ENCODE peak calls at places on chromosomes 1 and 21, in nine cellular contexts. T, D, C, Y, E, U, N, X and M are unnamed samples.

GRCh38 chr1:119364640-119365039 is 3.9 kb upstream of the HAO2 start:
- DNase-seq in T (no peak), D (no peak), C (peak; percentile 3), Y (peak; percentile 63), E (no peak), U (no peak), N (no peak), X (peak; percentile 44), M (no peak)

GRCh38 chr1:36284061-36284460 is 22.1 kb upstream of the SH3D21 start:
- DNase-seq in T (no peak), D (no peak), C (no peak), Y (peak; percentile 12), E (no peak), U (no peak), N (no peak), X (peak; percentile 19), M (no peak)

GRCh38 chr1:9086060-9086459 is 16.6 kb upstream of the SLC2A5 start:
- DNase-seq in T (no peak), D (no peak), C (peak; percentile 83), Y (no peak), E (no peak), U (no peak), N (no peak), X (no peak), M (no peak)

GRCh38 chr21:38422067-38422466 is 76.2 kb downstream of the ERG start:
- DNase-seq in T (no peak), D (no peak), C (no peak), Y (no peak), E (no peak), U (no peak), N (no peak), X (no peak), M (no peak)

GRCh38 chr1:230827081-230827681 is 41.1 kb downstream of the C1orf198 start:
- DNase-seq in T (no peak), D (peak; percentile 34), C (peak; percentile 83), Y (peak; percentile 87), E (no peak), U (no peak), N (no peak), X (no peak), M (no peak)

GRCh38 chr1:203628185-203628996 is 1.8 kb downstream of the ATP2B4 start:
- DNase-seq in T (no peak), D (peak; percentile 58), C (peak; percentile 71), Y (peak; percentile 81), E (no peak), U (no peak), N (no peak), X (peak; percentile 45), M (no peak)

GRCh38 chr1:160354388-160354985 is 11.3 kb downstream of the NCSTN start:
- DNase-seq in T (no peak), D (no peak), C (peak; percentile 18), Y (peak; percentile 44), E (no peak), U (no peak), N (no peak), X (peak; percentile 52), M (no peak)

GRCh38 chr21:41783476-41784150 is 16.8 kb upstream of the RIPK4 start:
- DNase-seq in T (no peak), D (no peak), C (peak; percentile 100), Y (peak; percentile 55), E (peak; percentile 97), U (no peak), N (no peak), X (no peak), M (no peak)

GRCh38 chr1:178627037-178627436 is 98.0 kb upstream of the RALGPS2 start:
- DNase-seq in T (no peak), D (no peak), C (no peak), Y (no peak), E (no peak), U (no peak), N (no peak), X (no peak), M (no peak)